ENCODE peak calls at places on chromosome 16, in four cellular contexts. One of them, this sample, is unnamed.

GRCh38 chr16:19883296-19883951 is 1.2 kb downstream of the GPRC5B start:
- DNase-seq in activated T-cell treated with anti-CD3 and anti-CD28 coated beads for 48 hours: no peak
- DNase-seq in activated T-helper 1 cell treated with anti-CD3 and anti-CD28 coated beads, Interleukin-2, amount 50 U/mL, for 16 hours: no peak
- DNase-seq in hypothalamus: peak
- DNase-seq in this sample: no peak

GRCh38 chr16:22789281-22789945 is 24.5 kb upstream of the HS3ST2 start:
- DNase-seq in activated T-cell treated with anti-CD3 and anti-CD28 coated beads for 48 hours: no peak
- DNase-seq in activated T-helper 1 cell treated with anti-CD3 and anti-CD28 coated beads, Interleukin-2, amount 50 U/mL, for 16 hours: no peak
- DNase-seq in hypothalamus: no peak
- DNase-seq in this sample: no peak

GRCh38 chr16:89114159-89114981 is 20.7 kb downstream of the ACSF3 start:
- DNase-seq in activated T-cell treated with anti-CD3 and anti-CD28 coated beads for 48 hours: no peak
- DNase-seq in activated T-helper 1 cell treated with anti-CD3 and anti-CD28 coated beads, Interleukin-2, amount 50 U/mL, for 16 hours: no peak
- DNase-seq in hypothalamus: no peak
- DNase-seq in this sample: no peak

GRCh38 chr16:30628628-30629342 is 18.6 kb upstream of the ZNF689 start:
- DNase-seq in activated T-cell treated with anti-CD3 and anti-CD28 coated beads for 48 hours: peak
- DNase-seq in activated T-helper 1 cell treated with anti-CD3 and anti-CD28 coated beads, Interleukin-2, amount 50 U/mL, for 16 hours: peak
- DNase-seq in hypothalamus: peak
- DNase-seq in this sample: peak

GRCh38 chr16:50769-51591 is 2.4 kb downstream of the POLR3K start:
- DNase-seq in activated T-cell treated with anti-CD3 and anti-CD28 coated beads for 48 hours: no peak
- DNase-seq in activated T-helper 1 cell treated with anti-CD3 and anti-CD28 coated beads, Interleukin-2, amount 50 U/mL, for 16 hours: no peak
- DNase-seq in hypothalamus: no peak
- DNase-seq in this sample: no peak

GRCh38 chr16:10067406-10067805 is 114.8 kb downstream of the GRIN2A start:
- DNase-seq in activated T-cell treated with anti-CD3 and anti-CD28 coated beads for 48 hours: no peak
- DNase-seq in activated T-helper 1 cell treated with anti-CD3 and anti-CD28 coated beads, Interleukin-2, amount 50 U/mL, for 16 hours: no peak
- DNase-seq in hypothalamus: no peak
- DNase-seq in this sample: no peak

GRCh38 chr16:74499114-74499513 is 77.8 kb upstream of the CLEC18B start:
- DNase-seq in activated T-cell treated with anti-CD3 and anti-CD28 coated beads for 48 hours: no peak
- DNase-seq in activated T-helper 1 cell treated with anti-CD3 and anti-CD28 coated beads, Interleukin-2, amount 50 U/mL, for 16 hours: no peak
- DNase-seq in hypothalamus: no peak
- DNase-seq in this sample: no peak

GRCh38 chr16:57786632-57787518 is 15.4 kb downstream of the KIFC3 start:
- DNase-seq in activated T-cell treated with anti-CD3 and anti-CD28 coated beads for 48 hours: no peak
- DNase-seq in activated T-helper 1 cell treated with anti-CD3 and anti-CD28 coated beads, Interleukin-2, amount 50 U/mL, for 16 hours: no peak
- DNase-seq in hypothalamus: peak
- DNase-seq in this sample: no peak

GRCh38 chr16:22388101-22388644 is 13.8 kb upstream of the CDR2 start:
- DNase-seq in activated T-cell treated with anti-CD3 and anti-CD28 coated beads for 48 hours: no peak
- DNase-seq in activated T-helper 1 cell treated with anti-CD3 and anti-CD28 coated beads, Interleukin-2, amount 50 U/mL, for 16 hours: no peak
- DNase-seq in hypothalamus: no peak
- DNase-seq in this sample: no peak

GRCh38 chr16:50366126-50366525 is 2.7 kb downstream of the BRD7 start:
- DNase-seq in activated T-cell treated with anti-CD3 and anti-CD28 coated beads for 48 hours: no peak
- DNase-seq in activated T-helper 1 cell treated with anti-CD3 and anti-CD28 coated beads, Interleukin-2, amount 50 U/mL, for 16 hours: no peak
- DNase-seq in hypothalamus: no peak
- DNase-seq in this sample: no peak

GRCh38 chr16:67969286-67970039 is 1.0 kb upstream of the SLC12A4 start:
- DNase-seq in activated T-cell treated with anti-CD3 and anti-CD28 coated beads for 48 hours: no peak
- DNase-seq in activated T-helper 1 cell treated with anti-CD3 and anti-CD28 coated beads, Interleukin-2, amount 50 U/mL, for 16 hours: no peak
- DNase-seq in hypothalamus: no peak
- DNase-seq in this sample: no peak

GRCh38 chr16:660459-661183 is 7.3 kb upstream of the RHOT2 start:
- DNase-seq in activated T-cell treated with anti-CD3 and anti-CD28 coated beads for 48 hours: peak
- DNase-seq in activated T-helper 1 cell treated with anti-CD3 and anti-CD28 coated beads, Interleukin-2, amount 50 U/mL, for 16 hours: peak
- DNase-seq in hypothalamus: peak
- DNase-seq in this sample: no peak

GRCh38 chr16:75287708-75288107 is 36.3 kb upstream of the BCAR1 start:
- DNase-seq in activated T-cell treated with anti-CD3 and anti-CD28 coated beads for 48 hours: no peak
- DNase-seq in activated T-helper 1 cell treated with anti-CD3 and anti-CD28 coated beads, Interleukin-2, amount 50 U/mL, for 16 hours: no peak
- DNase-seq in hypothalamus: no peak
- DNase-seq in this sample: no peak

GRCh38 chr16:76653390-76654026 is 376.3 kb downstream of the CNTNAP4 start:
- DNase-seq in activated T-cell treated with anti-CD3 and anti-CD28 coated beads for 48 hours: no peak
- DNase-seq in activated T-helper 1 cell treated with anti-CD3 and anti-CD28 coated beads, Interleukin-2, amount 50 U/mL, for 16 hours: no peak
- DNase-seq in hypothalamus: peak
- DNase-seq in this sample: no peak

GRCh38 chr16:80936410-80936809 is 70.3 kb downstream of the CMC2 start:
- DNase-seq in activated T-cell treated with anti-CD3 and anti-CD28 coated beads for 48 hours: no peak
- DNase-seq in activated T-helper 1 cell treated with anti-CD3 and anti-CD28 coated beads, Interleukin-2, amount 50 U/mL, for 16 hours: no peak
- DNase-seq in hypothalamus: no peak
- DNase-seq in this sample: no peak

GRCh38 chr16:71288890-71289731 is at the start of gene CMTR2:
- DNase-seq in activated T-cell treated with anti-CD3 and anti-CD28 coated beads for 48 hours: peak
- DNase-seq in activated T-helper 1 cell treated with anti-CD3 and anti-CD28 coated beads, Interleukin-2, amount 50 U/mL, for 16 hours: peak
- DNase-seq in hypothalamus: peak
- DNase-seq in this sample: peak

GRCh38 chr16:5428932-5429331 is 331.3 kb upstream of the EEF2KMT start:
- DNase-seq in activated T-cell treated with anti-CD3 and anti-CD28 coated beads for 48 hours: no peak
- DNase-seq in activated T-helper 1 cell treated with anti-CD3 and anti-CD28 coated beads, Interleukin-2, amount 50 U/mL, for 16 hours: no peak
- DNase-seq in hypothalamus: no peak
- DNase-seq in this sample: no peak